ENCODE peak calls at places on chromosome 2, in nine cellular contexts. One of them, this sample, is unnamed.

GRCh38 chr2:194557993-194558392 is 1099.0 kb upstream of the SLC39A10 start:
- DNase-seq in A549: no peak
- DNase-seq in K562: no peak
- DNase-seq in GM23338: no peak
- DNase-seq in HepG2: no peak
- DNase-seq in SK-N-SH: no peak
- DNase-seq in Panc1: no peak
- DNase-seq in HL-60: no peak
- DNase-seq in GM12878: no peak
- DNase-seq in this sample: no peak

GRCh38 chr2:88329815-88330603 is 122.5 kb downstream of the FOXI3 start:
- DNase-seq in A549: peak
- DNase-seq in K562: no peak
- DNase-seq in GM23338: peak
- DNase-seq in HepG2: peak
- DNase-seq in SK-N-SH: no peak
- DNase-seq in Panc1: no peak
- DNase-seq in HL-60: no peak
- DNase-seq in GM12878: peak
- DNase-seq in this sample: peak

GRCh38 chr2:240614391-240614790 is 10.9 kb upstream of the GPR35 start:
- DNase-seq in A549: no peak
- DNase-seq in K562: no peak
- DNase-seq in GM23338: no peak
- DNase-seq in HepG2: no peak
- DNase-seq in SK-N-SH: no peak
- DNase-seq in Panc1: no peak
- DNase-seq in HL-60: no peak
- DNase-seq in GM12878: no peak
- DNase-seq in this sample: no peak

GRCh38 chr2:180124273-180124881 is 117.3 kb upstream of the CWC22 start:
- DNase-seq in A549: peak
- DNase-seq in K562: peak
- DNase-seq in GM23338: peak
- DNase-seq in HepG2: peak
- DNase-seq in SK-N-SH: peak
- DNase-seq in Panc1: peak
- DNase-seq in HL-60: peak
- DNase-seq in GM12878: peak
- DNase-seq in this sample: peak

GRCh38 chr2:28164280-28164801 is 228.3 kb upstream of the FOSL2 start:
- DNase-seq in A549: no peak
- DNase-seq in K562: no peak
- DNase-seq in GM23338: no peak
- DNase-seq in HepG2: no peak
- DNase-seq in SK-N-SH: peak
- DNase-seq in Panc1: no peak
- DNase-seq in HL-60: no peak
- DNase-seq in GM12878: no peak
- DNase-seq in this sample: no peak

GRCh38 chr2:38127277-38127676 is 51.3 kb upstream of the CYP1B1 start:
- DNase-seq in A549: no peak
- DNase-seq in K562: no peak
- DNase-seq in GM23338: no peak
- DNase-seq in HepG2: no peak
- DNase-seq in SK-N-SH: no peak
- DNase-seq in Panc1: no peak
- DNase-seq in HL-60: no peak
- DNase-seq in GM12878: no peak
- DNase-seq in this sample: no peak

GRCh38 chr2:23653326-23653725 is 268.3 kb downstream of the KLHL29 start:
- DNase-seq in A549: no peak
- DNase-seq in K562: no peak
- DNase-seq in GM23338: no peak
- DNase-seq in HepG2: no peak
- DNase-seq in SK-N-SH: no peak
- DNase-seq in Panc1: no peak
- DNase-seq in HL-60: no peak
- DNase-seq in GM12878: no peak
- DNase-seq in this sample: no peak

GRCh38 chr2:19697131-19697530 is 204.7 kb downstream of the TTC32 start:
- DNase-seq in A549: no peak
- DNase-seq in K562: no peak
- DNase-seq in GM23338: no peak
- DNase-seq in HepG2: no peak
- DNase-seq in SK-N-SH: no peak
- DNase-seq in Panc1: no peak
- DNase-seq in HL-60: no peak
- DNase-seq in GM12878: no peak
- DNase-seq in this sample: no peak

GRCh38 chr2:241019441-241020139 is 21.2 kb downstream of the SNED1 start:
- DNase-seq in A549: no peak
- DNase-seq in K562: no peak
- DNase-seq in GM23338: no peak
- DNase-seq in HepG2: no peak
- DNase-seq in SK-N-SH: no peak
- DNase-seq in Panc1: no peak
- DNase-seq in HL-60: no peak
- DNase-seq in GM12878: no peak
- DNase-seq in this sample: no peak

GRCh38 chr2:239898292-239898925 is 126.7 kb downstream of the NDUFA10 start:
- DNase-seq in A549: no peak
- DNase-seq in K562: no peak
- DNase-seq in GM23338: no peak
- DNase-seq in HepG2: no peak
- DNase-seq in SK-N-SH: no peak
- DNase-seq in Panc1: no peak
- DNase-seq in HL-60: no peak
- DNase-seq in GM12878: no peak
- DNase-seq in this sample: no peak

GRCh38 chr2:30786923-30787685 is 20.1 kb downstream of the CAPN13 start:
- DNase-seq in A549: no peak
- DNase-seq in K562: no peak
- DNase-seq in GM23338: no peak
- DNase-seq in HepG2: no peak
- DNase-seq in SK-N-SH: no peak
- DNase-seq in Panc1: no peak
- DNase-seq in HL-60: no peak
- DNase-seq in GM12878: no peak
- DNase-seq in this sample: no peak

GRCh38 chr2:191302459-191303155 is 57.4 kb downstream of the MYO1B start:
- DNase-seq in A549: peak
- DNase-seq in K562: no peak
- DNase-seq in GM23338: peak
- DNase-seq in HepG2: peak
- DNase-seq in SK-N-SH: peak
- DNase-seq in Panc1: no peak
- DNase-seq in HL-60: no peak
- DNase-seq in GM12878: no peak
- DNase-seq in this sample: peak

GRCh38 chr2:119338826-119339561 is 27.6 kb downstream of the C2orf76 start:
- DNase-seq in A549: no peak
- DNase-seq in K562: peak
- DNase-seq in GM23338: no peak
- DNase-seq in HepG2: no peak
- DNase-seq in SK-N-SH: no peak
- DNase-seq in Panc1: no peak
- DNase-seq in HL-60: peak
- DNase-seq in GM12878: peak
- DNase-seq in this sample: no peak

DNA sequence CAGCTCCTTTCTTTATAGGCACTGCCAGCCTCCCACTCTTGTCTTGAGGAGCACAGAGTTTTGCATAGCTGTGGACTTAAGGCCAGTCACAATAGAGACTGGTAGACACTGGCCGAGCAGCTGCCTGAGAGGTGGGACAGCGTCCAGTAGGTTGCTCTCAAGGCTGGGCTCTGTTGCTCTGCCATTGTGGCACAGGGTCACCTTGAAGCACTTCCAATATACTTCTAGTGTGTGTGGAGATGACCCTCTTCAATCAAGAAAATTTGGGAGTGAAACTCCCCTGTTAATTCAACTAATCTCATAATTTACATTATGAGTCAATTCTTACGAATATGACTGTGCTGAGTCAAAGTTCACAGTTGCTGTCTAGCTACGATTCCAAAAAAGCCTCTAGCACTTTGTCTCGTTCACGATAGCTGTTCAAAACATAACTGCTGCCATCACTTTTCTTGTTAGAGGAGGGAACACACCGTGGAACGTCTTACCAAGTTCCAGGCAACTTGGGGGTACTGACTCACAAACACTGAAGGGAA is 636.2 kb downstream of the EPHA4 start:
- DNase-seq in A549: no peak
- DNase-seq in K562: no peak
- DNase-seq in GM23338: no peak
- DNase-seq in HepG2: no peak
- DNase-seq in SK-N-SH: no peak
- DNase-seq in Panc1: no peak
- DNase-seq in HL-60: no peak
- DNase-seq in GM12878: peak
- DNase-seq in this sample: no peak
- TF ChIP-seq REST in A549: no peak
- TF ChIP-seq REST in K562: no peak
- TF ChIP-seq REST in GM23338: no peak
- TF ChIP-seq REST in HepG2: no peak
- TF ChIP-seq REST in SK-N-SH: no peak
- TF ChIP-seq REST in Panc1: no peak
- TF ChIP-seq REST in HL-60: no peak
- TF ChIP-seq REST in GM12878: no peak
- TF ChIP-seq REST in this sample: no peak

DNA sequence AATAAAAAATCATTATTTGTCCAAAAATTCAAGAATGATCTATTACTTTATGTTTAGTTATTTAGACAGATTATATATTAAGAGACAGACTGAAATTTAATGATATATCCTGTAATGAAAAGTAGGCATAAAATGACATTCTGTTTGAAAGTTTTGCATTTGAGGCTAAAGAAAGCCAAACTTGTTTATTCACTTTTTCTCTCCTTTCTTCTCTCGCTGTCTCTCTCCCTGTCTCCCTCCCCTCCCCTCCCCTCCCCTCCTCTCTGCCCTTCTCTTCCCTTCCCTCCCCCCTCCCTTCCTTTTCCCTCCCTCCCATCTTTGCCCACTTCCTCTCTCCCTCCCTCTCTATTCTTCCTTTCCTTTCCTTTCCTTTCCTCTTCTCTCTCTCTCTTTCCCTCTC is 270.6 kb downstream of the MYT1L start:
- DNase-seq in A549: no peak
- DNase-seq in K562: no peak
- DNase-seq in GM23338: no peak
- DNase-seq in HepG2: no peak
- DNase-seq in SK-N-SH: no peak
- DNase-seq in Panc1: no peak
- DNase-seq in HL-60: no peak
- DNase-seq in GM12878: no peak
- DNase-seq in this sample: no peak
- TF ChIP-seq REST in A549: no peak
- TF ChIP-seq REST in K562: no peak
- TF ChIP-seq REST in GM23338: no peak
- TF ChIP-seq REST in HepG2: no peak
- TF ChIP-seq REST in SK-N-SH: no peak
- TF ChIP-seq REST in Panc1: no peak
- TF ChIP-seq REST in HL-60: no peak
- TF ChIP-seq REST in GM12878: no peak
- TF ChIP-seq REST in this sample: no peak

GRCh38 chr2:214484239-214484638 is 73.4 kb downstream of the VWC2L start:
- DNase-seq in A549: no peak
- DNase-seq in K562: no peak
- DNase-seq in GM23338: no peak
- DNase-seq in HepG2: no peak
- DNase-seq in SK-N-SH: no peak
- DNase-seq in Panc1: no peak
- DNase-seq in HL-60: no peak
- DNase-seq in GM12878: no peak
- DNase-seq in this sample: no peak

GRCh38 chr2:214484701-214485100 is 73.8 kb downstream of the VWC2L start:
- DNase-seq in A549: no peak
- DNase-seq in K562: no peak
- DNase-seq in GM23338: no peak
- DNase-seq in HepG2: no peak
- DNase-seq in SK-N-SH: no peak
- DNase-seq in Panc1: no peak
- DNase-seq in HL-60: no peak
- DNase-seq in GM12878: no peak
- DNase-seq in this sample: no peak

GRCh38 chr2:214482716-214483115 is 71.9 kb downstream of the VWC2L start:
- DNase-seq in A549: no peak
- DNase-seq in K562: no peak
- DNase-seq in GM23338: no peak
- DNase-seq in HepG2: no peak
- DNase-seq in SK-N-SH: no peak
- DNase-seq in Panc1: no peak
- DNase-seq in HL-60: no peak
- DNase-seq in GM12878: no peak
- DNase-seq in this sample: no peak

GRCh38 chr2:214477305-214477704 is 66.5 kb downstream of the VWC2L start:
- DNase-seq in A549: no peak
- DNase-seq in K562: no peak
- DNase-seq in GM23338: no peak
- DNase-seq in HepG2: no peak
- DNase-seq in SK-N-SH: no peak
- DNase-seq in Panc1: no peak
- DNase-seq in HL-60: no peak
- DNase-seq in GM12878: no peak
- DNase-seq in this sample: no peak

GRCh38 chr2:214481204-214481603 is 70.3 kb downstream of the VWC2L start:
- DNase-seq in A549: no peak
- DNase-seq in K562: no peak
- DNase-seq in GM23338: no peak
- DNase-seq in HepG2: no peak
- DNase-seq in SK-N-SH: no peak
- DNase-seq in Panc1: no peak
- DNase-seq in HL-60: no peak
- DNase-seq in GM12878: no peak
- DNase-seq in this sample: no peak
- TF ChIP-seq REST in A549: no peak
- TF ChIP-seq REST in K562: no peak
- TF ChIP-seq REST in GM23338: no peak
- TF ChIP-seq REST in HepG2: no peak
- TF ChIP-seq REST in SK-N-SH: no peak
- TF ChIP-seq REST in Panc1: no peak
- TF ChIP-seq REST in HL-60: no peak
- TF ChIP-seq REST in GM12878: no peak
- TF ChIP-seq REST in this sample: no peak

GRCh38 chr2:204971219-204971907 is 426.1 kb downstream of the PARD3B start:
- DNase-seq in A549: no peak
- DNase-seq in K562: no peak
- DNase-seq in GM23338: no peak
- DNase-seq in HepG2: no peak
- DNase-seq in SK-N-SH: no peak
- DNase-seq in Panc1: no peak
- DNase-seq in HL-60: no peak
- DNase-seq in GM12878: no peak
- DNase-seq in this sample: no peak
- TF ChIP-seq REST in A549: no peak
- TF ChIP-seq REST in K562: no peak
- TF ChIP-seq REST in GM23338: no peak
- TF ChIP-seq REST in HepG2: no peak
- TF ChIP-seq REST in SK-N-SH: no peak
- TF ChIP-seq REST in Panc1: no peak
- TF ChIP-seq REST in HL-60: no peak
- TF ChIP-seq REST in GM12878: no peak
- TF ChIP-seq REST in this sample: no peak

GRCh38 chr2:61949458-61950107 is 44.1 kb downstream of the COMMD1 start:
- DNase-seq in A549: no peak
- DNase-seq in K562: no peak
- DNase-seq in GM23338: no peak
- DNase-seq in HepG2: no peak
- DNase-seq in SK-N-SH: no peak
- DNase-seq in Panc1: no peak
- DNase-seq in HL-60: no peak
- DNase-seq in GM12878: no peak
- DNase-seq in this sample: no peak
- TF ChIP-seq REST in A549: no peak
- TF ChIP-seq REST in K562: no peak
- TF ChIP-seq REST in GM23338: no peak
- TF ChIP-seq REST in HepG2: no peak
- TF ChIP-seq REST in SK-N-SH: no peak
- TF ChIP-seq REST in Panc1: no peak
- TF ChIP-seq REST in HL-60: no peak
- TF ChIP-seq REST in GM12878: no peak
- TF ChIP-seq REST in this sample: no peak

This sample was measured in HCT116.